ENCODE peak calls at places on chromosomes 13 and 19, in nine cellular contexts. K is heart left ventricle; S is PC-3; W is CD4-positive, alpha-beta T cell; H is tibial artery; Y is body of pancreas; Q is CD8-positive, alpha-beta memory T cell; D is lower lobe of right lung; I is RWPE1. C is an unnamed sample.

GRCh38 chr13:105961438-105961837 is 574.0 kb downstream of the EFNB2 start:
- DNase-seq in S (no peak), D (no peak), Q (no peak), W (no peak), I (no peak), Y (no peak), K (no peak), H (no peak), C (no peak)

GRCh38 chr19:45739498-45740439 is 6.5 kb downstream of the MEIOSIN start:
- DNase-seq in Q (no peak), H (no peak), W (no peak), K (no peak), S (no peak), Y (no peak), D (peak), I (no peak), C (no peak)

GRCh38 chr19:29687244-29687896 is 22.1 kb downstream of the PLEKHF1 start:
- DNase-seq in Y (no peak), W (no peak), K (no peak), D (no peak), H (peak), S (peak), Q (no peak), I (peak), C (no peak)

GRCh38 chr19:5418676-5419075 is 36.5 kb upstream of the ZNRF4 start:
- DNase-seq in Q (no peak), W (no peak), S (no peak), K (no peak), Y (no peak), H (no peak), D (no peak), I (no peak), C (no peak)

GRCh38 chr13:98829541-98829940 is 77.1 kb upstream of the SLC15A1 start:
- DNase-seq in Y (no peak), D (no peak), K (no peak), W (no peak), S (no peak), Q (no peak), I (no peak), H (no peak), C (no peak)

GRCh38 chr19:41373993-41374392 is 2.3 kb upstream of the TMEM91 start:
- DNase-seq in I (peak), K (peak), Q (no peak), H (peak), S (no peak), W (no peak), Y (peak), D (peak), C (peak)

GRCh38 chr19:32896516-32897214 is 27.1 kb upstream of the SLC7A9 start:
- DNase-seq in W (no peak), S (no peak), Q (no peak), K (no peak), H (no peak), D (no peak), I (no peak), Y (no peak), C (no peak)

GRCh38 chr13:95627590-95627989 is 16.9 kb downstream of the DZIP1 start:
- DNase-seq in H (no peak), Y (no peak), S (no peak), D (no peak), K (no peak), I (no peak), Q (no peak), W (no peak), C (no peak)

GRCh38 chr19:54399189-54399588 is 16.1 kb upstream of the TTYH1 start:
- DNase-seq in Y (no peak), I (no peak), Q (no peak), W (no peak), H (no peak), D (no peak), K (no peak), S (peak), C (no peak)

GRCh38 chr19:44051654-44052402 is at the start of gene ZNF223:
- DNase-seq in S (no peak), H (peak), Y (peak), W (peak), D (peak), Q (peak), I (peak), K (peak), C (peak)

GRCh38 chr19:12757544-12758274 is 6.1 kb downstream of the BEST2 start:
- DNase-seq in Y (peak), H (peak), W (peak), D (peak), S (peak), K (peak), Q (peak), I (peak), C (peak)

GRCh38 chr19:39415111-39416046 is 2.9 kb downstream of the PLEKHG2 start:
- DNase-seq in S (no peak), W (no peak), K (no peak), D (no peak), I (no peak), Y (no peak), H (peak), Q (no peak), C (no peak)

GRCh38 chr13:98997738-98998641 is 20.1 kb upstream of the DOCK9 start:
- DNase-seq in K (no peak), D (no peak), S (peak), H (no peak), W (no peak), Y (no peak), I (peak), Q (no peak), C (no peak)

GRCh38 chr19:2015611-2015950 is at the start of gene BTBD2:
- DNase-seq in S (peak), W (peak), D (peak), H (peak), I (peak), Q (peak), Y (peak), K (peak), C (peak)

GRCh38 chr19:17794731-17795494 is at the start of gene B3GNT3:
- DNase-seq in D (peak), W (no peak), K (no peak), Q (no peak), S (peak), Y (peak), H (no peak), I (peak), C (no peak)

GRCh38 chr19:12596927-12597548 is 13.6 kb downstream of the ZNF490 start:
- DNase-seq in Q (no peak), H (peak), K (no peak), W (no peak), Y (no peak), I (no peak), D (peak), S (no peak), C (peak)

GRCh38 chr13:23469901-23470525 is 36.5 kb upstream of the SACS start:
- DNase-seq in K (no peak), Q (no peak), S (no peak), Y (no peak), D (no peak), H (no peak), W (no peak), I (no peak), C (no peak)

GRCh38 chr19:55700813-55701212 is 25.8 kb downstream of the EPN1 start:
- DNase-seq in H (peak), Q (no peak), D (peak), W (no peak), Y (no peak), I (no peak), K (no peak), S (no peak), C (no peak)

GRCh38 chr13:50485979-50486935 is 357.2 kb downstream of the DLEU7 start:
- DNase-seq in I (no peak), Y (no peak), Q (no peak), S (no peak), D (no peak), K (no peak), H (no peak), W (no peak), C (no peak)

GRCh38 chr13:75675421-75675820 is 39.3 kb downstream of the LMO7 start:
- DNase-seq in Q (no peak), W (no peak), D (no peak), Y (no peak), I (no peak), H (no peak), K (no peak), S (no peak), C (no peak)

GRCh38 chr13:27493981-27494380 is 43.6 kb upstream of the MTIF3 start:
- DNase-seq in H (no peak), K (no peak), S (no peak), Y (no peak), D (no peak), W (no peak), Q (no peak), I (no peak), C (no peak)

GRCh38 chr19:13066231-13066630 is 36.4 kb downstream of the LYL1 start:
- DNase-seq in S (no peak), K (no peak), D (no peak), Q (no peak), Y (no peak), H (no peak), W (no peak), I (no peak), C (no peak)

GRCh38 chr19:35745328-35746086 is at the start of the genes PSENEN and U2AF1L4:
- DNase-seq in D (peak), I (peak), S (peak), Q (peak), W (peak), Y (peak), H (peak), K (peak), C (peak)

GRCh38 chr19:35748106-35749020 is at the start of gene LIN37:
- DNase-seq in I (peak), W (peak), Y (peak), H (peak), D (peak), Q (peak), K (peak), S (peak), C (peak)

GRCh38 chr19:35746087-35746462 is 624 bp downstream of the PSENEN start:
- DNase-seq in Y (no peak), K (no peak), Q (no peak), S (no peak), W (no peak), H (no peak), I (no peak), D (no peak), C (no peak)

GRCh38 chr19:35744688-35745327 is 410 bp downstream of the U2AF1L4 start:
- DNase-seq in Q (peak), W (peak), H (peak), K (peak), S (peak), I (peak), Y (peak), D (peak), C (peak)

GRCh38 chr19:35746556-35746955 is 1.1 kb downstream of the PSENEN start:
- DNase-seq in D (no peak), H (no peak), W (no peak), Q (no peak), S (no peak), Y (no peak), I (no peak), K (no peak), C (no peak)
- H3K27ac ChIP-seq in D (peak), H (peak), W (no peak), Q (peak), S (no peak), Y (no peak), I (peak), K (no peak), C (no peak)

GRCh38 chr13:108266316-108266936 is 3.1 kb upstream of the TNFSF13B start:
- DNase-seq in Q (no peak), S (no peak), K (no peak), I (no peak), W (no peak), D (no peak), H (no peak), Y (no peak), C (no peak)
- H3K27ac ChIP-seq in Q (no peak), S (no peak), K (no peak), I (no peak), W (no peak), D (peak), H (no peak), Y (peak), C (no peak)

GRCh38 chr19:7920520-7921301 is 573 bp downstream of the SNAPC2 start:
- DNase-seq in H (peak), Q (peak), W (peak), S (peak), I (peak), Y (peak), K (peak), D (peak), C (peak)

GRCh38 chr19:7921955-7922840 is 2.1 kb downstream of the SNAPC2 start:
- DNase-seq in Y (no peak), D (peak), H (no peak), Q (no peak), K (no peak), I (no peak), S (no peak), W (no peak), C (no peak)

GRCh38 chr19:7919681-7920519 is at the start of gene SNAPC2:
- DNase-seq in K (peak), Y (peak), I (peak), Q (peak), W (peak), H (peak), S (peak), D (peak), C (peak)

GRCh38 chr19:7922841-7923205 is 2.7 kb downstream of the SNAPC2 start:
- DNase-seq in S (no peak), W (no peak), H (no peak), D (no peak), I (no peak), Y (no peak), K (no peak), Q (no peak), C (no peak)

GRCh38 chr19:7921302-7921954 is 1.3 kb downstream of the SNAPC2 start:
- DNase-seq in H (no peak), W (no peak), D (no peak), Q (no peak), I (no peak), K (no peak), Y (no peak), S (no peak), C (no peak)
- H3K27ac ChIP-seq in H (peak), W (peak), D (peak), Q (peak), I (peak), K (peak), Y (peak), S (peak), C (peak)

GRCh38 chr13:113323869-113324268 is 26.8 kb downstream of the LAMP1 start:
- DNase-seq in S (no peak), W (no peak), Y (no peak), H (no peak), D (no peak), I (no peak), K (no peak), Q (no peak), C (no peak)
- H3K27ac ChIP-seq in S (no peak), W (no peak), Y (no peak), H (no peak), D (no peak), I (no peak), K (no peak), Q (no peak), C (no peak)

DNA sequence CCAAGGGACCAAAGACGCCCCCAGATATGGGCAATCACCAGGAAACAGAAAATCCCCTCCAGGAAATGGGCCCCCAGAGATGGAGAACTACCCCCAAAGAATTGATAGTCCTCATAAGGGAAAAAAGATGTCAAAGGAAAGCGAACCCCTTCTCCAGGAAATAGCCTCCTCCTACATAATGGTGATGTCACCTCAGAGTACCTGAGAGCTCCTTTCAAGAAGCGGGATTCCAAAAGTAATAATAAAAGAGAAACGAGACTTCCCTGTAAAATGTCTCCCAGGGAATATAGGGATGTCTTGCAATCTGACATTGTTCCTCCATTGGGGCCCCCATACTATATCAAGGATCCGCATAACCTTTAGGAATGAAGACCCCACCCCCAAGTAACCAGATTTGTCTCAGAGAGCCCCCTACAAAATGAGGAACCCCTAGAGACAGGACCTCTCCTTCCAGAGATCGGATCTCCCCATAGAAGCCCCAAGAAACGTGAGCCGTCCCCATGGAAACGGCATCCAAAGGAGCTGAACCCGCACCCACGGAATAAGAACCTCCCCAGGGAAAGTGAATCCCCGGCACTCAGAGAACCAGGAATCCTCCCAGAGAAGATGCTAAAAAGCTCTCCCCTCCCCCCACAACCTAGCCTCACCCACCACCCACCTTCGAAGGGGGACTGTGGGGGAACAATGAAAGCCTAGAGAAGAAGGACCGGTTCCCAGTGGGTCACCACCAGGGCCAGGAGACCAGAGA is 909 bp downstream of the CDKN2D start:
- DNase-seq in W (no peak), S (no peak), Q (no peak), Y (no peak), I (no peak), K (no peak), H (no peak), D (no peak), C (no peak)
- H3K27ac ChIP-seq in W (peak), S (no peak), Q (peak), Y (peak), I (peak), K (peak), H (peak), D (peak), C (peak)

DNA sequence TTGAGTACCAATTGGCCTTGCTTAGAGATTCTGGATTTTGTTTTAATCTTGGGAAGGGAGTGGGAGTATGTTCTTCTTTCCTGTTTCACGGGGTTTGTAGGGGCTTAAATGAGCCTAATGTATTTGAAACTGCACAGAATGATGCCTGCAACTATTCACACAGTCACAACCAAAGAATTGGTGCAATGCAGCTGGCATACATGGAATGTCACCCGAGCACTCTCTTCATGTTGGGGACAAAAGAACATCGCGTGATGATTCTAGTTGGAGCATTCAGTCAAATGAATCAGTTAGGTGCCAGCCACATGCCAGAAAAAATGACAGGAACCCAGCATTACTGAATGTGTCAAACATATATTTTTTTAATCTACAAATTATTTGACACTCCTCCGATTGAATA is 22.1 kb downstream of the STARD13 start:
- DNase-seq in S (no peak), I (no peak), D (no peak), Q (no peak), W (no peak), Y (no peak), K (no peak), H (no peak), C (no peak)
- H3K27ac ChIP-seq in S (no peak), I (no peak), D (peak), Q (no peak), W (no peak), Y (peak), K (peak), H (no peak), C (peak)

DNA sequence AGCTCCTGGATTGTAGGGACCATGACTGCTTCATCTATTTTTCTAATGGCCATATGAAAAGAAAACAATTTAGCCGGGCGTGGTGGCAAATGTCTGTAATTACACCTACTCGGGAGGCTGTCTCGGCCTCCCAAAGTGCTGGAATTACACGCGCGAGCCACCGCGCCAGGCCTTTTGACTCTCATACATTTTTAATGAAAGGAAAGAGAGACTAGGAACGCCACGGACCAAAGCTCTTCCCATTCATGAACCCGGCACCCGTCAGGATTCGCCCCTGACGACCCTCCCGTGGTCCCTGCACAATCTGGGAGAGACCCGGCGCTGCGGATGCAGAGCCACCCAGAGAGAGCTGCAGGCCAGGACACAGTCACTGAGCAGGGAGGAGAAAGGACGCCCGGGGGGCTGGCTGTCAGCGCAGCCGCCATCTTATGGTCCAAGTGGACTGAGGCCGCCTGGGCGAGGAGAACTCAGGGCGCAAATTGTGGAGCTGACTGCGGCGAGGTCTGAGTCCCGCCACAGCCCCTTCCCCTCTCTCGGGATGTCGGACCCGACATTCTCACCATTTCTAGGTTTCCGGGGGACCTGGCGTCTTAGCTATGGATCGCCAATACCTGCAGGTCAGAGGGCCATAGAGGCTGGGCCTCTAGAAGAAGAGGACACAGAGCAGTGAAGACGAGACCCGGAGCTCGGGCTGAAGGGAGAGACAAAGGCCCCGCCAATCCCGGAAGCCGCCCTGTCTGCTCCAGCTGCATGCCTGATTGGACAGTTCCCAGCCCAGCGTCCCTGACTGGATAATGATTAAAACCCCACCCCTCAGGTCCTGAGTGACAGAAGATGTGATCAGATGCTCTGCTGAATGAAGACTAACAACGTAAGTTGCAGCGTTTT is at the start of gene ZNF681:
- DNase-seq in K (peak), D (peak), W (peak), H (peak), S (peak), Q (peak), I (peak), Y (peak), C (peak)
- H3K27ac ChIP-seq in K (peak), D (peak), W (peak), H (peak), S (peak), Q (peak), I (peak), Y (peak), C (peak)

GRCh38 chr19:50724522-50725217 is 1.5 kb downstream of the CLEC11A start:
- DNase-seq in S (peak), D (peak), I (peak), K (peak), W (peak), Q (peak), H (peak), Y (peak), C (peak)
- H3K27ac ChIP-seq in S (peak), D (peak), I (peak), K (peak), W (peak), Q (peak), H (no peak), Y (peak), C (peak)

GRCh38 chr13:110109910-110110309 is 197.0 kb downstream of the COL4A1 start:
- DNase-seq in S (no peak), Y (peak), H (peak), W (no peak), D (no peak), I (peak), K (peak), Q (no peak), C (no peak)
- H3K27ac ChIP-seq in S (no peak), Y (no peak), H (peak), W (no peak), D (no peak), I (peak), K (peak), Q (no peak), C (no peak)